ENCODE peak calls at places on chromosome 1, in four cellular contexts. F, P, O and V are unnamed samples.

GRCh38 chr1:189596197-189596596 is 881.5 kb downstream of the BRINP3 start:
- DNase-seq in F (no peak), P (no peak), O (no peak), V (no peak)

GRCh38 chr1:109490029-109490933 is 3.6 kb upstream of the CYB561D1 start:
- DNase-seq in F (peak; percentile 73), P (peak; percentile 60), O (no peak), V (peak; percentile 67)

GRCh38 chr1:25487628-25488027 is 55.8 kb upstream of the LDLRAP1 start:
- DNase-seq in P (no peak), O (no peak), F (peak; percentile 37), V (peak; percentile 57)

GRCh38 chr1:98084188-98084587 is 163.4 kb upstream of the DPYD start:
- DNase-seq in F (no peak), O (no peak), P (no peak), V (no peak)

GRCh38 chr1:170290971-170291370 is 145.2 kb downstream of the NTMT2 start:
- DNase-seq in F (no peak), P (no peak), O (no peak), V (no peak)

GRCh38 chr1:91851130-91852010 is 34.6 kb downstream of the TGFBR3 start:
- DNase-seq in F (peak; percentile 8), P (peak; percentile 63), O (no peak), V (no peak)

GRCh38 chr1:245986404-245987221 is 520.5 kb downstream of the SMYD3 start:
- DNase-seq in O (no peak), P (peak; percentile 9), F (no peak), V (peak; percentile 68)

GRCh38 chr1:180101411-180101810 is 53.3 kb upstream of the QSOX1 start:
- DNase-seq in P (no peak), F (no peak), O (no peak), V (no peak)

GRCh38 chr1:181448461-181448860 is 34.9 kb upstream of the CACNA1E start:
- DNase-seq in P (no peak), F (no peak), O (no peak), V (peak; percentile 19)

GRCh38 chr1:36411674-36412648 is 14.3 kb upstream of the LSM10 start:
- DNase-seq in O (no peak), F (no peak), P (no peak), V (peak; percentile 60)

GRCh38 chr1:29633271-29633615 is 396.9 kb downstream of the PTPRU start:
- DNase-seq in O (no peak), F (peak; percentile 52), P (no peak), V (no peak)

GRCh38 chr1:2966435-2966834 is 54.8 kb upstream of the ACTRT2 start:
- DNase-seq in F (no peak), O (no peak), P (no peak), V (no peak)
- TF ChIP-seq RCOR1 in F (no peak), O (no peak), P (no peak), V (no peak)

GRCh38 chr1:15158506-15159165 is 5.1 kb downstream of the TMEM51 start:
- DNase-seq in O (no peak), F (no peak), P (peak; percentile 35), V (no peak)
- TF ChIP-seq MAX in O (no peak), F (peak; percentile 35), P (peak; percentile 51), V (no peak)

DNA sequence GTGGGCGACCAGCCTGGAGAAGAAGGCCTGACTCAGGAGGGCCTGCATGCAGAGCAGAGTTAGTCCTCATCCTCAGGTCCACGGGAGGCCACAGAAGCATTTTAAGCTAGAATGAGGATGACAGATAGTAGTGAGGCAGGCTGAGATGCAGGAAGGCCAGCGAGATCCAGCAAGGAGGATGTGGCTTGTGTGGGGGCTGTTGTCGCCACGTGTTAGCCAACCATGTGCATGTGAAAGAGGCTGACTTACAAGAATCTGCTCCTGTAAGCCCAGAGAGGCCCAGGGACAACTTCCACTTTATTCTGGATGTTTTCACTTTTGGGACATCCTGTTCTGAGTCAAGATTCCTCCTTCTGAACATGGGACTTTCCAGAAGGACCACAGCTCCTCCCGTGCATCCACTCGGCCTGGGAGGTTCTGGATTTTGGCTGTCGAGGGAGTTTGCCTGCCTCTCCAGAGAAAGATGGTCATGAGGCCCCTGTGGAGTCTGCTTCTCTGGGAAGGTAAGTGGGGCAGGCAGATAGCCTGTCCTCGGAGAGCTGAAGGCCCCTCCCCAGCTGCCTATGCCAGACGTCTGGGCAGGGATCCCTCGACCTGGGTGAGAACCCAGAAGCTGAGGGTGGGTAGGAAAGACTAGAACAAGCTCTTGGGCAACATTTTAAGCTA is at the start of gene SLAMF8:
- DNase-seq in O (peak; percentile 33), P (no peak), F (no peak), V (no peak)
- TF ChIP-seq RCOR1 in O (no peak), P (no peak), F (no peak), V (no peak)

GRCh38 chr1:223515915-223516314 is 122.7 kb downstream of the CCDC185 start:
- DNase-seq in O (no peak), F (peak; percentile 23), P (no peak), V (no peak)
- TF ChIP-seq MAX in O (no peak), F (no peak), P (no peak), V (no peak)

GRCh38 chr1:86704456-86704971 is at the start of gene SH3GLB1:
- DNase-seq in F (peak; percentile 91), O (peak; percentile 61), P (peak; percentile 52), V (peak; percentile 94)

GRCh38 chr1:86704972-86705632 is 726 bp downstream of the SH3GLB1 start:
- DNase-seq in O (no peak), F (peak; percentile 77), P (peak; percentile 19), V (peak; percentile 63)

GRCh38 chr1:86706018-86706417 is 1.6 kb downstream of the SH3GLB1 start:
- DNase-seq in P (no peak), O (no peak), F (no peak), V (peak; percentile 11)

GRCh38 chr1:86705633-86705985 is 1.2 kb downstream of the SH3GLB1 start:
- DNase-seq in P (no peak), F (no peak), O (no peak), V (no peak)

DNA sequence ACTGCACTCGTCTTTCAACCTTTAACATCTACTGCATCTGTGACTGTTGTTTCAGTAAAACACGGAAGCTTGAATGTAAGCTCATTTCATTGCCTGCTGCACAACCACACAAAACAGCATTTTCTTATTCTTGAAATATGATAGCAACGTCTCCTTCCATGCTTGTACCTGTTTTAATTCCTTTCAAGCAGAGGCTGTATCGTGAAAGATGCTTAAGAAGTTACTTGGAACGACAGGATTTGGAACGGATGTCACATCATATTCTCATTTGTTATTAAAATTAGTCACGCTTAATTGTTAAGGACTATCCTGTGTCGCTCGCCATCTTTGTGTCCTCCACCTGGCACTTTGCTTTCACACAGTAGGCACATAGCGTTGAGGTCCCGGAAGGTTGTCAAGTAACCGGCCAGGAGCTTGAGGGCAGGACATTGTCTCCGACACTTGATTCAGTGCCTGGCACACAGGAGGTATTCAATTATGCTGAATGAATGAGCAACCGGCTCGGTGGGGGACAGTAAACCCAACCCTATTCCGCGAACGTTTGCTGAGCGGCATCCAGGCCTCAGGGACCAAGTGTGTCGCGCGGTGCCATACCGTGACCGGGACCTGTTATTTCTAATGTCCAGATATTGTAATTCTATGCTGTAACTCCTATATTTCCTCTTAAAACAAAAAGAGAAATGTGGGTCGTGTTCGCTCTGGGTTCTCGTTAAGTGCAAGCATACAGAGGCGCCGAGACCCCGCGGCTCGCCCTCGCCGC is 500 bp upstream of the SH3GLB1 start:
- DNase-seq in P (no peak), F (no peak), O (peak; percentile 39), V (peak; percentile 5)
- TF ChIP-seq RCOR1 in P (no peak), F (no peak), O (no peak), V (no peak)

GRCh38 chr1:87632232-87632631 is 303.6 kb downstream of the LMO4 start:
- DNase-seq in P (no peak), F (no peak), O (no peak), V (no peak)
- TF ChIP-seq MAX in P (no peak), F (no peak), O (no peak), V (no peak)

DNA sequence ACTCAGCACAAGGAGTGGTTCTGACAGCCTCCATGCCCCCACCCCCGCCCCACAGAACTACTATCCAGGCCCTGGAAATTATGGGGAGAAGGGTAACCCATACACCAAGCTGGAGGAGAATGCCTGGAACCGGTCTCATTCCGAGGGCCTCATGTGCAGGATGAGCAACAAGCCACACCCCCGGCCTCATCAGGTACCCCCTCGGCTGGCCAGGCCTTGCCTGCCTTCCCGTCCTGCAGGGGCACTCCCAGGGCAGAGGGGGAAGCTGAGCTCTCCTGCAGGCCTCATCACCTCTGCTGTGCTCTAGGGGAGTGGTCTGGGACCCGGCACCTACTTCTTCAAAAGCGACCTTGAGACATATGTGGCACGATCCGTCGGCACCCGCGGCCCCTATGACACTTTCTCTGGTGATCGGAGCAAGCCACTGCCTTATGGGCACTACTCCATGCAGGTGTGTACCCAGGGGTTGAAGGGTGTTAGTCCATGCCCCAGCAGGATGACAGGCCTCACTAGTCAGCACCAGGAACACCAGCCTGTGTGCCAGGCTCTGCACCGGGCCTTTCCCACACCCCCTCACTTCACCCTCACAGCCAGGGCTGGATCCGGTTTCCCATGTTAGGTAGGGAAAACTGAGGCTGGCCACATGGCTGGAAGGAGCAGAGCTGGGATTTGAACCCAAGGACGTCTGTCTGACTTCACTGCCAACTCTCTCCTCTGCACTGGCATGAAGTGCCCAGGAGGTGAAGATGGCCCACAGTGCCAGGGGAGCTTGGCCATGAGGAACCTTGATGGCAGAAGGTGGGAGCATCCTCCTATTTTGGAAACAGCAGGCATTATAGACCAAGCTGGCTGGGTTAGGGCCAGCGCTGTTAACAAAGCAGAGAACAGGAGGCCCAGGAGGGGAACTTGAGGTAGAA is 10.9 kb upstream of the TTC22 start:
- DNase-seq in F (no peak), O (no peak), P (no peak), V (no peak)
- TF ChIP-seq RCOR1 in F (no peak), O (no peak), P (no peak), V (no peak)